ENCODE peak calls at places on chromosome 3, in nine cellular contexts. One of them, this sample, is unnamed.

GRCh38 chr3:52225452-52226228 is at the start of gene TLR9:
- DNase-seq in activated naive CD8-positive, alpha-beta T cell treated with anti-CD3 and anti-CD28 coated beads, Interleukin-2, amount 50 U/mL, for 16 hours: no peak
- DNase-seq in NK-92 treated with Interleukin-12 subunit alpha and Interleukin-12 subunit beta, amount 100 ng/mL, for 24 hours: no peak
- DNase-seq in suprapubic skin: no peak
- DNase-seq in SJSA1: no peak
- DNase-seq in occipital lobe: no peak
- DNase-seq in endothelial cell: no peak
- DNase-seq in activated CD8-positive, alpha-beta T cell treated with anti-CD3 and anti-CD28 coated beads, Interleukin-2, amount 10 ng/mL, durations not matched to agents 7 days and 5 days: no peak
- DNase-seq in T-helper 9 cell: no peak
- DNase-seq in this sample: no peak

GRCh38 chr3:43152649-43153048 is 46.8 kb upstream of the POMGNT2 start:
- DNase-seq in endothelial cell: no peak
- DNase-seq in suprapubic skin: no peak
- DNase-seq in NK-92 treated with Interleukin-12 subunit alpha and Interleukin-12 subunit beta, amount 100 ng/mL, for 24 hours: no peak
- DNase-seq in occipital lobe: no peak
- DNase-seq in activated CD8-positive, alpha-beta T cell treated with anti-CD3 and anti-CD28 coated beads, Interleukin-2, amount 10 ng/mL, durations not matched to agents 7 days and 5 days: no peak
- DNase-seq in activated naive CD8-positive, alpha-beta T cell treated with anti-CD3 and anti-CD28 coated beads, Interleukin-2, amount 50 U/mL, for 16 hours: no peak
- DNase-seq in SJSA1: no peak
- DNase-seq in T-helper 9 cell: no peak
- DNase-seq in this sample: no peak

GRCh38 chr3:13812039-13812438 is 67.8 kb downstream of the WNT7A start:
- DNase-seq in suprapubic skin: no peak
- DNase-seq in NK-92 treated with Interleukin-12 subunit alpha and Interleukin-12 subunit beta, amount 100 ng/mL, for 24 hours: no peak
- DNase-seq in T-helper 9 cell: no peak
- DNase-seq in endothelial cell: no peak
- DNase-seq in activated naive CD8-positive, alpha-beta T cell treated with anti-CD3 and anti-CD28 coated beads, Interleukin-2, amount 50 U/mL, for 16 hours: no peak
- DNase-seq in SJSA1: no peak
- DNase-seq in activated CD8-positive, alpha-beta T cell treated with anti-CD3 and anti-CD28 coated beads, Interleukin-2, amount 10 ng/mL, durations not matched to agents 7 days and 5 days: no peak
- DNase-seq in occipital lobe: peak; percentile 43
- DNase-seq in this sample: no peak

GRCh38 chr3:157498374-157498773 is 4.8 kb downstream of the VEPH1 start:
- DNase-seq in SJSA1: no peak
- DNase-seq in activated CD8-positive, alpha-beta T cell treated with anti-CD3 and anti-CD28 coated beads, Interleukin-2, amount 10 ng/mL, durations not matched to agents 7 days and 5 days: no peak
- DNase-seq in T-helper 9 cell: no peak
- DNase-seq in suprapubic skin: no peak
- DNase-seq in endothelial cell: no peak
- DNase-seq in occipital lobe: no peak
- DNase-seq in NK-92 treated with Interleukin-12 subunit alpha and Interleukin-12 subunit beta, amount 100 ng/mL, for 24 hours: no peak
- DNase-seq in activated naive CD8-positive, alpha-beta T cell treated with anti-CD3 and anti-CD28 coated beads, Interleukin-2, amount 50 U/mL, for 16 hours: no peak
- DNase-seq in this sample: no peak

GRCh38 chr3:14652-15051 is 181.9 kb upstream of the CHL1 start:
- DNase-seq in SJSA1: no peak
- DNase-seq in occipital lobe: no peak
- DNase-seq in NK-92 treated with Interleukin-12 subunit alpha and Interleukin-12 subunit beta, amount 100 ng/mL, for 24 hours: no peak
- DNase-seq in T-helper 9 cell: no peak
- DNase-seq in endothelial cell: no peak
- DNase-seq in activated naive CD8-positive, alpha-beta T cell treated with anti-CD3 and anti-CD28 coated beads, Interleukin-2, amount 50 U/mL, for 16 hours: no peak
- DNase-seq in activated CD8-positive, alpha-beta T cell treated with anti-CD3 and anti-CD28 coated beads, Interleukin-2, amount 10 ng/mL, durations not matched to agents 7 days and 5 days: no peak
- DNase-seq in suprapubic skin: no peak
- DNase-seq in this sample: no peak

GRCh38 chr3:98513136-98513535 is 9.6 kb downstream of the CLDND1 start:
- DNase-seq in activated CD8-positive, alpha-beta T cell treated with anti-CD3 and anti-CD28 coated beads, Interleukin-2, amount 10 ng/mL, durations not matched to agents 7 days and 5 days: no peak
- DNase-seq in activated naive CD8-positive, alpha-beta T cell treated with anti-CD3 and anti-CD28 coated beads, Interleukin-2, amount 50 U/mL, for 16 hours: no peak
- DNase-seq in endothelial cell: no peak
- DNase-seq in T-helper 9 cell: no peak
- DNase-seq in suprapubic skin: no peak
- DNase-seq in SJSA1: no peak
- DNase-seq in NK-92 treated with Interleukin-12 subunit alpha and Interleukin-12 subunit beta, amount 100 ng/mL, for 24 hours: peak; percentile 54
- DNase-seq in occipital lobe: no peak
- DNase-seq in this sample: no peak

GRCh38 chr3:63933459-63933858 is 21.3 kb upstream of the SCAANT1 start:
- DNase-seq in SJSA1: no peak
- DNase-seq in suprapubic skin: no peak
- DNase-seq in endothelial cell: no peak
- DNase-seq in activated CD8-positive, alpha-beta T cell treated with anti-CD3 and anti-CD28 coated beads, Interleukin-2, amount 10 ng/mL, durations not matched to agents 7 days and 5 days: no peak
- DNase-seq in T-helper 9 cell: no peak
- DNase-seq in activated naive CD8-positive, alpha-beta T cell treated with anti-CD3 and anti-CD28 coated beads, Interleukin-2, amount 50 U/mL, for 16 hours: no peak
- DNase-seq in NK-92 treated with Interleukin-12 subunit alpha and Interleukin-12 subunit beta, amount 100 ng/mL, for 24 hours: no peak
- DNase-seq in occipital lobe: no peak
- DNase-seq in this sample: no peak

GRCh38 chr3:188064831-188065493 is 89.0 kb upstream of the LPP start:
- DNase-seq in endothelial cell: no peak
- DNase-seq in NK-92 treated with Interleukin-12 subunit alpha and Interleukin-12 subunit beta, amount 100 ng/mL, for 24 hours: no peak
- DNase-seq in activated naive CD8-positive, alpha-beta T cell treated with anti-CD3 and anti-CD28 coated beads, Interleukin-2, amount 50 U/mL, for 16 hours: no peak
- DNase-seq in T-helper 9 cell: no peak
- DNase-seq in suprapubic skin: no peak
- DNase-seq in occipital lobe: no peak
- DNase-seq in activated CD8-positive, alpha-beta T cell treated with anti-CD3 and anti-CD28 coated beads, Interleukin-2, amount 10 ng/mL, durations not matched to agents 7 days and 5 days: no peak
- DNase-seq in SJSA1: no peak
- DNase-seq in this sample: no peak

GRCh38 chr3:195872097-195872496 is 36.3 kb downstream of the TNK2 start:
- DNase-seq in suprapubic skin: no peak
- DNase-seq in SJSA1: no peak
- DNase-seq in NK-92 treated with Interleukin-12 subunit alpha and Interleukin-12 subunit beta, amount 100 ng/mL, for 24 hours: no peak
- DNase-seq in occipital lobe: no peak
- DNase-seq in activated CD8-positive, alpha-beta T cell treated with anti-CD3 and anti-CD28 coated beads, Interleukin-2, amount 10 ng/mL, durations not matched to agents 7 days and 5 days: no peak
- DNase-seq in T-helper 9 cell: no peak
- DNase-seq in activated naive CD8-positive, alpha-beta T cell treated with anti-CD3 and anti-CD28 coated beads, Interleukin-2, amount 50 U/mL, for 16 hours: no peak
- DNase-seq in endothelial cell: no peak
- DNase-seq in this sample: no peak

GRCh38 chr3:46466871-46467403 is 2.2 kb upstream of the LTF start:
- DNase-seq in suprapubic skin: peak; percentile 47
- DNase-seq in NK-92 treated with Interleukin-12 subunit alpha and Interleukin-12 subunit beta, amount 100 ng/mL, for 24 hours: no peak
- DNase-seq in activated CD8-positive, alpha-beta T cell treated with anti-CD3 and anti-CD28 coated beads, Interleukin-2, amount 10 ng/mL, durations not matched to agents 7 days and 5 days: no peak
- DNase-seq in endothelial cell: no peak
- DNase-seq in T-helper 9 cell: no peak
- DNase-seq in activated naive CD8-positive, alpha-beta T cell treated with anti-CD3 and anti-CD28 coated beads, Interleukin-2, amount 50 U/mL, for 16 hours: no peak
- DNase-seq in SJSA1: no peak
- DNase-seq in occipital lobe: no peak
- DNase-seq in this sample: no peak

GRCh38 chr3:146421814-146422748 is 47.3 kb downstream of the PLSCR2 start:
- DNase-seq in T-helper 9 cell: no peak
- DNase-seq in suprapubic skin: no peak
- DNase-seq in activated CD8-positive, alpha-beta T cell treated with anti-CD3 and anti-CD28 coated beads, Interleukin-2, amount 10 ng/mL, durations not matched to agents 7 days and 5 days: no peak
- DNase-seq in SJSA1: peak; percentile 50
- DNase-seq in NK-92 treated with Interleukin-12 subunit alpha and Interleukin-12 subunit beta, amount 100 ng/mL, for 24 hours: no peak
- DNase-seq in occipital lobe: no peak
- DNase-seq in endothelial cell: no peak
- DNase-seq in activated naive CD8-positive, alpha-beta T cell treated with anti-CD3 and anti-CD28 coated beads, Interleukin-2, amount 50 U/mL, for 16 hours: no peak
- DNase-seq in this sample: no peak

GRCh38 chr3:183092256-183092655 is 7.0 kb downstream of the MCCC1 start:
- DNase-seq in NK-92 treated with Interleukin-12 subunit alpha and Interleukin-12 subunit beta, amount 100 ng/mL, for 24 hours: no peak
- DNase-seq in occipital lobe: no peak
- DNase-seq in endothelial cell: no peak
- DNase-seq in activated CD8-positive, alpha-beta T cell treated with anti-CD3 and anti-CD28 coated beads, Interleukin-2, amount 10 ng/mL, durations not matched to agents 7 days and 5 days: no peak
- DNase-seq in T-helper 9 cell: no peak
- DNase-seq in SJSA1: no peak
- DNase-seq in suprapubic skin: no peak
- DNase-seq in activated naive CD8-positive, alpha-beta T cell treated with anti-CD3 and anti-CD28 coated beads, Interleukin-2, amount 50 U/mL, for 16 hours: no peak
- DNase-seq in this sample: no peak

GRCh38 chr3:191499307-191500125 is 38.6 kb downstream of the PYDC2 start:
- DNase-seq in NK-92 treated with Interleukin-12 subunit alpha and Interleukin-12 subunit beta, amount 100 ng/mL, for 24 hours: no peak
- DNase-seq in occipital lobe: peak; percentile 73
- DNase-seq in activated CD8-positive, alpha-beta T cell treated with anti-CD3 and anti-CD28 coated beads, Interleukin-2, amount 10 ng/mL, durations not matched to agents 7 days and 5 days: no peak
- DNase-seq in endothelial cell: no peak
- DNase-seq in activated naive CD8-positive, alpha-beta T cell treated with anti-CD3 and anti-CD28 coated beads, Interleukin-2, amount 50 U/mL, for 16 hours: no peak
- DNase-seq in suprapubic skin: no peak
- DNase-seq in T-helper 9 cell: no peak
- DNase-seq in SJSA1: no peak
- DNase-seq in this sample: no peak

GRCh38 chr3:4821331-4821730 is 157.9 kb upstream of the BHLHE40 start:
- DNase-seq in activated CD8-positive, alpha-beta T cell treated with anti-CD3 and anti-CD28 coated beads, Interleukin-2, amount 10 ng/mL, durations not matched to agents 7 days and 5 days: no peak
- DNase-seq in suprapubic skin: no peak
- DNase-seq in activated naive CD8-positive, alpha-beta T cell treated with anti-CD3 and anti-CD28 coated beads, Interleukin-2, amount 50 U/mL, for 16 hours: no peak
- DNase-seq in NK-92 treated with Interleukin-12 subunit alpha and Interleukin-12 subunit beta, amount 100 ng/mL, for 24 hours: peak; percentile 11
- DNase-seq in occipital lobe: no peak
- DNase-seq in endothelial cell: no peak
- DNase-seq in T-helper 9 cell: no peak
- DNase-seq in SJSA1: no peak
- DNase-seq in this sample: no peak

GRCh38 chr3:149198611-149199010 is 23.0 kb downstream of the CP start:
- DNase-seq in endothelial cell: no peak
- DNase-seq in SJSA1: no peak
- DNase-seq in occipital lobe: no peak
- DNase-seq in activated CD8-positive, alpha-beta T cell treated with anti-CD3 and anti-CD28 coated beads, Interleukin-2, amount 10 ng/mL, durations not matched to agents 7 days and 5 days: no peak
- DNase-seq in T-helper 9 cell: no peak
- DNase-seq in suprapubic skin: no peak
- DNase-seq in activated naive CD8-positive, alpha-beta T cell treated with anti-CD3 and anti-CD28 coated beads, Interleukin-2, amount 50 U/mL, for 16 hours: no peak
- DNase-seq in NK-92 treated with Interleukin-12 subunit alpha and Interleukin-12 subunit beta, amount 100 ng/mL, for 24 hours: no peak
- DNase-seq in this sample: no peak

GRCh38 chr3:76367281-76367680 is 581.9 kb upstream of the ZNF717 start:
- DNase-seq in NK-92 treated with Interleukin-12 subunit alpha and Interleukin-12 subunit beta, amount 100 ng/mL, for 24 hours: no peak
- DNase-seq in occipital lobe: no peak
- DNase-seq in SJSA1: no peak
- DNase-seq in T-helper 9 cell: no peak
- DNase-seq in activated CD8-positive, alpha-beta T cell treated with anti-CD3 and anti-CD28 coated beads, Interleukin-2, amount 10 ng/mL, durations not matched to agents 7 days and 5 days: no peak
- DNase-seq in suprapubic skin: no peak
- DNase-seq in endothelial cell: no peak
- DNase-seq in activated naive CD8-positive, alpha-beta T cell treated with anti-CD3 and anti-CD28 coated beads, Interleukin-2, amount 50 U/mL, for 16 hours: no peak
- DNase-seq in this sample: no peak

GRCh38 chr3:103906808-103907207 is 1459.9 kb upstream of the ALCAM start:
- DNase-seq in T-helper 9 cell: no peak
- DNase-seq in activated CD8-positive, alpha-beta T cell treated with anti-CD3 and anti-CD28 coated beads, Interleukin-2, amount 10 ng/mL, durations not matched to agents 7 days and 5 days: no peak
- DNase-seq in activated naive CD8-positive, alpha-beta T cell treated with anti-CD3 and anti-CD28 coated beads, Interleukin-2, amount 50 U/mL, for 16 hours: no peak
- DNase-seq in suprapubic skin: no peak
- DNase-seq in endothelial cell: no peak
- DNase-seq in occipital lobe: no peak
- DNase-seq in NK-92 treated with Interleukin-12 subunit alpha and Interleukin-12 subunit beta, amount 100 ng/mL, for 24 hours: no peak
- DNase-seq in SJSA1: no peak
- DNase-seq in this sample: no peak

GRCh38 chr3:111311709-111312235 is 230.2 kb upstream of the CD96 start:
- DNase-seq in SJSA1: peak; percentile 9
- DNase-seq in T-helper 9 cell: no peak
- DNase-seq in occipital lobe: no peak
- DNase-seq in endothelial cell: no peak
- DNase-seq in suprapubic skin: no peak
- DNase-seq in NK-92 treated with Interleukin-12 subunit alpha and Interleukin-12 subunit beta, amount 100 ng/mL, for 24 hours: no peak
- DNase-seq in activated naive CD8-positive, alpha-beta T cell treated with anti-CD3 and anti-CD28 coated beads, Interleukin-2, amount 50 U/mL, for 16 hours: no peak
- DNase-seq in activated CD8-positive, alpha-beta T cell treated with anti-CD3 and anti-CD28 coated beads, Interleukin-2, amount 10 ng/mL, durations not matched to agents 7 days and 5 days: peak; percentile 39
- DNase-seq in this sample: no peak

GRCh38 chr3:172094621-172095557 is 55.5 kb downstream of the FNDC3B start:
- DNase-seq in T-helper 9 cell: no peak
- DNase-seq in suprapubic skin: no peak
- DNase-seq in occipital lobe: no peak
- DNase-seq in activated naive CD8-positive, alpha-beta T cell treated with anti-CD3 and anti-CD28 coated beads, Interleukin-2, amount 50 U/mL, for 16 hours: no peak
- DNase-seq in activated CD8-positive, alpha-beta T cell treated with anti-CD3 and anti-CD28 coated beads, Interleukin-2, amount 10 ng/mL, durations not matched to agents 7 days and 5 days: peak; percentile 42
- DNase-seq in endothelial cell: no peak
- DNase-seq in SJSA1: no peak
- DNase-seq in NK-92 treated with Interleukin-12 subunit alpha and Interleukin-12 subunit beta, amount 100 ng/mL, for 24 hours: peak; percentile 57
- DNase-seq in this sample: no peak

GRCh38 chr3:180063783-180064182 is 27.0 kb upstream of the PEX5L start:
- DNase-seq in activated naive CD8-positive, alpha-beta T cell treated with anti-CD3 and anti-CD28 coated beads, Interleukin-2, amount 50 U/mL, for 16 hours: no peak
- DNase-seq in SJSA1: no peak
- DNase-seq in NK-92 treated with Interleukin-12 subunit alpha and Interleukin-12 subunit beta, amount 100 ng/mL, for 24 hours: no peak
- DNase-seq in suprapubic skin: no peak
- DNase-seq in T-helper 9 cell: no peak
- DNase-seq in activated CD8-positive, alpha-beta T cell treated with anti-CD3 and anti-CD28 coated beads, Interleukin-2, amount 10 ng/mL, durations not matched to agents 7 days and 5 days: no peak
- DNase-seq in occipital lobe: no peak
- DNase-seq in endothelial cell: no peak
- DNase-seq in this sample: no peak

GRCh38 chr3:12984023-12984823 is 89.0 kb downstream of the IQSEC1 start:
- DNase-seq in NK-92 treated with Interleukin-12 subunit alpha and Interleukin-12 subunit beta, amount 100 ng/mL, for 24 hours: peak; percentile 19
- DNase-seq in endothelial cell: peak; percentile 73
- DNase-seq in suprapubic skin: no peak
- DNase-seq in occipital lobe: peak; percentile 29
- DNase-seq in SJSA1: no peak
- DNase-seq in T-helper 9 cell: no peak
- DNase-seq in activated naive CD8-positive, alpha-beta T cell treated with anti-CD3 and anti-CD28 coated beads, Interleukin-2, amount 50 U/mL, for 16 hours: peak; percentile 33
- DNase-seq in activated CD8-positive, alpha-beta T cell treated with anti-CD3 and anti-CD28 coated beads, Interleukin-2, amount 10 ng/mL, durations not matched to agents 7 days and 5 days: peak; percentile 76
- DNase-seq in this sample: no peak

GRCh38 chr3:63762180-63762579 is 56.9 kb upstream of the C3orf49 start:
- DNase-seq in activated naive CD8-positive, alpha-beta T cell treated with anti-CD3 and anti-CD28 coated beads, Interleukin-2, amount 50 U/mL, for 16 hours: no peak
- DNase-seq in NK-92 treated with Interleukin-12 subunit alpha and Interleukin-12 subunit beta, amount 100 ng/mL, for 24 hours: no peak
- DNase-seq in SJSA1: peak; percentile 45
- DNase-seq in activated CD8-positive, alpha-beta T cell treated with anti-CD3 and anti-CD28 coated beads, Interleukin-2, amount 10 ng/mL, durations not matched to agents 7 days and 5 days: no peak
- DNase-seq in occipital lobe: no peak
- DNase-seq in T-helper 9 cell: no peak
- DNase-seq in suprapubic skin: no peak
- DNase-seq in endothelial cell: no peak
- DNase-seq in this sample: no peak

GRCh38 chr3:134381048-134381447 is 6.8 kb upstream of the AMOTL2 start:
- DNase-seq in endothelial cell: no peak
- DNase-seq in suprapubic skin: no peak
- DNase-seq in SJSA1: no peak
- DNase-seq in T-helper 9 cell: no peak
- DNase-seq in activated CD8-positive, alpha-beta T cell treated with anti-CD3 and anti-CD28 coated beads, Interleukin-2, amount 10 ng/mL, durations not matched to agents 7 days and 5 days: no peak
- DNase-seq in activated naive CD8-positive, alpha-beta T cell treated with anti-CD3 and anti-CD28 coated beads, Interleukin-2, amount 50 U/mL, for 16 hours: no peak
- DNase-seq in NK-92 treated with Interleukin-12 subunit alpha and Interleukin-12 subunit beta, amount 100 ng/mL, for 24 hours: no peak
- DNase-seq in occipital lobe: no peak
- DNase-seq in this sample: no peak

GRCh38 chr3:96022676-96023075 is 791.7 kb upstream of the EPHA6 start:
- DNase-seq in SJSA1: no peak
- DNase-seq in T-helper 9 cell: no peak
- DNase-seq in endothelial cell: no peak
- DNase-seq in NK-92 treated with Interleukin-12 subunit alpha and Interleukin-12 subunit beta, amount 100 ng/mL, for 24 hours: no peak
- DNase-seq in activated CD8-positive, alpha-beta T cell treated with anti-CD3 and anti-CD28 coated beads, Interleukin-2, amount 10 ng/mL, durations not matched to agents 7 days and 5 days: no peak
- DNase-seq in occipital lobe: no peak
- DNase-seq in suprapubic skin: no peak
- DNase-seq in activated naive CD8-positive, alpha-beta T cell treated with anti-CD3 and anti-CD28 coated beads, Interleukin-2, amount 50 U/mL, for 16 hours: no peak
- DNase-seq in this sample: no peak

GRCh38 chr3:170426240-170426797 is 7.7 kb downstream of the CLDN11 start:
- DNase-seq in T-helper 9 cell: no peak
- DNase-seq in activated naive CD8-positive, alpha-beta T cell treated with anti-CD3 and anti-CD28 coated beads, Interleukin-2, amount 50 U/mL, for 16 hours: no peak
- DNase-seq in activated CD8-positive, alpha-beta T cell treated with anti-CD3 and anti-CD28 coated beads, Interleukin-2, amount 10 ng/mL, durations not matched to agents 7 days and 5 days: no peak
- DNase-seq in SJSA1: no peak
- DNase-seq in NK-92 treated with Interleukin-12 subunit alpha and Interleukin-12 subunit beta, amount 100 ng/mL, for 24 hours: no peak
- DNase-seq in occipital lobe: no peak
- DNase-seq in suprapubic skin: no peak
- DNase-seq in endothelial cell: no peak
- DNase-seq in this sample: no peak

GRCh38 chr3:127796751-127797150 is 25.6 kb downstream of the MGLL start:
- DNase-seq in suprapubic skin: no peak
- DNase-seq in SJSA1: no peak
- DNase-seq in endothelial cell: no peak
- DNase-seq in activated naive CD8-positive, alpha-beta T cell treated with anti-CD3 and anti-CD28 coated beads, Interleukin-2, amount 50 U/mL, for 16 hours: no peak
- DNase-seq in activated CD8-positive, alpha-beta T cell treated with anti-CD3 and anti-CD28 coated beads, Interleukin-2, amount 10 ng/mL, durations not matched to agents 7 days and 5 days: no peak
- DNase-seq in NK-92 treated with Interleukin-12 subunit alpha and Interleukin-12 subunit beta, amount 100 ng/mL, for 24 hours: no peak
- DNase-seq in T-helper 9 cell: no peak
- DNase-seq in occipital lobe: no peak
- DNase-seq in this sample: no peak

GRCh38 chr3:80769683-80770082 is 991.8 kb downstream of the GBE1 start:
- DNase-seq in NK-92 treated with Interleukin-12 subunit alpha and Interleukin-12 subunit beta, amount 100 ng/mL, for 24 hours: no peak
- DNase-seq in activated CD8-positive, alpha-beta T cell treated with anti-CD3 and anti-CD28 coated beads, Interleukin-2, amount 10 ng/mL, durations not matched to agents 7 days and 5 days: no peak
- DNase-seq in T-helper 9 cell: no peak
- DNase-seq in occipital lobe: no peak
- DNase-seq in endothelial cell: peak; percentile 6
- DNase-seq in activated naive CD8-positive, alpha-beta T cell treated with anti-CD3 and anti-CD28 coated beads, Interleukin-2, amount 50 U/mL, for 16 hours: no peak
- DNase-seq in suprapubic skin: no peak
- DNase-seq in SJSA1: no peak
- DNase-seq in this sample: no peak

GRCh38 chr3:170132335-170132734 is 49.2 kb downstream of the PHC3 start:
- DNase-seq in endothelial cell: no peak
- DNase-seq in activated naive CD8-positive, alpha-beta T cell treated with anti-CD3 and anti-CD28 coated beads, Interleukin-2, amount 50 U/mL, for 16 hours: no peak
- DNase-seq in SJSA1: no peak
- DNase-seq in activated CD8-positive, alpha-beta T cell treated with anti-CD3 and anti-CD28 coated beads, Interleukin-2, amount 10 ng/mL, durations not matched to agents 7 days and 5 days: peak; percentile 28
- DNase-seq in occipital lobe: no peak
- DNase-seq in suprapubic skin: no peak
- DNase-seq in NK-92 treated with Interleukin-12 subunit alpha and Interleukin-12 subunit beta, amount 100 ng/mL, for 24 hours: no peak
- DNase-seq in T-helper 9 cell: no peak
- DNase-seq in this sample: no peak

GRCh38 chr3:155230382-155230781 is 63.1 kb downstream of the STRIT1 start:
- DNase-seq in SJSA1: no peak
- DNase-seq in T-helper 9 cell: no peak
- DNase-seq in activated CD8-positive, alpha-beta T cell treated with anti-CD3 and anti-CD28 coated beads, Interleukin-2, amount 10 ng/mL, durations not matched to agents 7 days and 5 days: no peak
- DNase-seq in suprapubic skin: no peak
- DNase-seq in activated naive CD8-positive, alpha-beta T cell treated with anti-CD3 and anti-CD28 coated beads, Interleukin-2, amount 50 U/mL, for 16 hours: no peak
- DNase-seq in endothelial cell: no peak
- DNase-seq in occipital lobe: no peak
- DNase-seq in NK-92 treated with Interleukin-12 subunit alpha and Interleukin-12 subunit beta, amount 100 ng/mL, for 24 hours: no peak
- DNase-seq in this sample: no peak

GRCh38 chr3:184085389-184085852 is 11.4 kb upstream of the HTR3E start:
- DNase-seq in activated CD8-positive, alpha-beta T cell treated with anti-CD3 and anti-CD28 coated beads, Interleukin-2, amount 10 ng/mL, durations not matched to agents 7 days and 5 days: no peak
- DNase-seq in NK-92 treated with Interleukin-12 subunit alpha and Interleukin-12 subunit beta, amount 100 ng/mL, for 24 hours: no peak
- DNase-seq in endothelial cell: no peak
- DNase-seq in occipital lobe: no peak
- DNase-seq in suprapubic skin: no peak
- DNase-seq in T-helper 9 cell: no peak
- DNase-seq in activated naive CD8-positive, alpha-beta T cell treated with anti-CD3 and anti-CD28 coated beads, Interleukin-2, amount 50 U/mL, for 16 hours: no peak
- DNase-seq in SJSA1: no peak
- DNase-seq in this sample: peak; percentile 34

GRCh38 chr3:14521611-14522010 is 18.5 kb downstream of the GRIP2 start:
- DNase-seq in SJSA1: no peak
- DNase-seq in suprapubic skin: peak; percentile 41
- DNase-seq in activated CD8-positive, alpha-beta T cell treated with anti-CD3 and anti-CD28 coated beads, Interleukin-2, amount 10 ng/mL, durations not matched to agents 7 days and 5 days: no peak
- DNase-seq in NK-92 treated with Interleukin-12 subunit alpha and Interleukin-12 subunit beta, amount 100 ng/mL, for 24 hours: no peak
- DNase-seq in activated naive CD8-positive, alpha-beta T cell treated with anti-CD3 and anti-CD28 coated beads, Interleukin-2, amount 50 U/mL, for 16 hours: no peak
- DNase-seq in T-helper 9 cell: no peak
- DNase-seq in endothelial cell: no peak
- DNase-seq in occipital lobe: no peak
- DNase-seq in this sample: no peak

This sample was measured in retinal pigment epithelial cell.